ENCODE peak calls at places on chromosomes 4 and X, in seven cellular contexts. C is skeletal muscle cell; B is stimulated activated CD4-positive, alpha-beta T cell treated with anti-CD3 and anti-CD28 coated beads, TNF-alpha, amount 100 ng/mL, for 4 hours; P is KBM-7; S is CD4-positive, alpha-beta T cell; U is breast epithelium; D is HTR-8/SVneo. M is an unnamed sample.

GRCh38 chr4:54553001-54553400 is 104.8 kb upstream of the KIT start:
- DNase-seq in C (no peak), B (no peak), P (no peak), S (no peak), U (no peak), D (peak), M (no peak)

GRCh38 chrX:38215141-38215540 is 5.5 kb downstream of the SRPX start:
- DNase-seq in C (peak), B (no peak), P (no peak), S (no peak), U (no peak), D (no peak), M (no peak)

GRCh38 chr4:26028793-26029511 is 114.9 kb downstream of the SMIM20 start:
- DNase-seq in C (no peak), B (peak), P (no peak), S (peak), U (no peak), D (no peak), M (peak)

GRCh38 chr4:173288296-173288695 is 45.9 kb downstream of the HMGB2 start:
- DNase-seq in C (no peak), B (peak), P (peak), S (peak), U (no peak), D (peak), M (no peak)

GRCh38 chrX:10350991-10351390 is 194.2 kb downstream of the CLCN4 start:
- DNase-seq in C (peak), B (no peak), P (no peak), S (no peak), U (no peak), D (peak), M (no peak)

GRCh38 chr4:119139316-119139715 is 3.7 kb downstream of the MYOZ2 start:
- DNase-seq in C (no peak), B (no peak), P (no peak), S (no peak), U (no peak), D (no peak), M (no peak)

GRCh38 chr4:77073981-77074865 is 1.6 kb downstream of the CCNI start:
- DNase-seq in C (no peak), B (no peak), P (no peak), S (no peak), U (no peak), D (no peak), M (no peak)

GRCh38 chr4:39698424-39699009 is 581 bp downstream of the UBE2K start:
- DNase-seq in C (no peak), B (peak), P (no peak), S (peak), U (peak), D (peak), M (peak)

GRCh38 chrX:155857561-155857960 is 23.6 kb upstream of the VAMP7 start:
- DNase-seq in C (no peak), B (no peak), P (peak), S (no peak), U (no peak), D (peak), M (no peak)

GRCh38 chr4:2451036-2451520 is 17.8 kb upstream of the RNF4 start:
- DNase-seq in C (no peak), B (no peak), P (no peak), S (no peak), U (no peak), D (no peak), M (no peak)

GRCh38 chrX:108224727-108225455 is 133.3 kb downstream of the ATG4A start:
- DNase-seq in C (no peak), B (no peak), P (peak), S (no peak), U (no peak), D (peak), M (no peak)

GRCh38 chr4:168848977-168849687 is 160.9 kb downstream of the CBR4 start:
- DNase-seq in C (no peak), B (no peak), P (no peak), S (no peak), U (no peak), D (no peak), M (no peak)

GRCh38 chr4:8730681-8731080 is 138.1 kb downstream of the CPZ start:
- DNase-seq in C (no peak), B (no peak), P (no peak), S (no peak), U (peak), D (no peak), M (no peak)

GRCh38 chr4:164252286-164252685 is 501.6 kb upstream of the SMIM31 start:
- DNase-seq in C (no peak), B (no peak), P (no peak), S (no peak), U (no peak), D (no peak), M (no peak)

GRCh38 chrX:88584283-88584682 is 162.7 kb upstream of the CPXCR1 start:
- DNase-seq in C (no peak), B (no peak), P (no peak), S (no peak), U (no peak), D (no peak), M (no peak)

GRCh38 chr4:119218093-119218492 is 5.6 kb downstream of the USP53 start:
- DNase-seq in C (no peak), B (no peak), P (no peak), S (no peak), U (no peak), D (no peak), M (no peak)

GRCh38 chrX:136227948-136228584 is 23.1 kb downstream of the MAP7D3 start:
- DNase-seq in C (no peak), B (no peak), P (no peak), S (no peak), U (no peak), D (no peak), M (no peak)

GRCh38 chr4:76199664-76200211 is 13.9 kb downstream of the SCARB2 start:
- DNase-seq in C (no peak), B (no peak), P (peak), S (no peak), U (no peak), D (no peak), M (no peak)

GRCh38 chr4:139704915-139705485 is 39.4 kb downstream of the MGST2 start:
- DNase-seq in C (no peak), B (no peak), P (peak), S (no peak), U (no peak), D (peak), M (no peak)

GRCh38 chrX:9612146-9612505 is 147.3 kb downstream of the TBL1X start:
- DNase-seq in C (no peak), B (no peak), P (no peak), S (no peak), U (no peak), D (no peak), M (no peak)

GRCh38 chrX:153632612-153632980 is 14.4 kb upstream of the DUSP9 start:
- DNase-seq in C (no peak), B (no peak), P (no peak), S (no peak), U (no peak), D (no peak), M (no peak)

GRCh38 chr4:5773271-5773555 is 62.2 kb downstream of the EVC start:
- DNase-seq in C (peak), B (no peak), P (peak), S (no peak), U (no peak), D (no peak), M (no peak)

GRCh38 chrX:134764202-134764785 is 106.0 kb upstream of the PLAC1 start:
- DNase-seq in C (no peak), B (no peak), P (peak), S (no peak), U (no peak), D (peak), M (no peak)

GRCh38 chr4:85151786-85152185 is 185.3 kb upstream of the WDFY3 start:
- DNase-seq in C (no peak), B (no peak), P (no peak), S (no peak), U (no peak), D (no peak), M (no peak)

GRCh38 chr4:54065282-54066087 is 1.1 kb upstream of the CHIC2 start:
- DNase-seq in C (no peak), B (no peak), P (peak), S (no peak), U (no peak), D (no peak), M (no peak)

GRCh38 chr4:185142563-185142910 is 529 bp upstream of the SLC25A4 start:
- DNase-seq in C (no peak), B (no peak), P (no peak), S (no peak), U (no peak), D (no peak), M (no peak)

GRCh38 chr4:2416564-2417195 is 1.8 kb downstream of the ZFYVE28 start:
- DNase-seq in C (no peak), B (no peak), P (peak), S (no peak), U (no peak), D (no peak), M (no peak)

GRCh38 chrX:23557070-23557469 is 110.2 kb upstream of the PRDX4 start:
- DNase-seq in C (no peak), B (no peak), P (no peak), S (no peak), U (no peak), D (no peak), M (no peak)

GRCh38 chr4:128355301-128355700 is 67.7 kb upstream of the PGRMC2 start:
- DNase-seq in C (no peak), B (no peak), P (no peak), S (no peak), U (no peak), D (no peak), M (no peak)

GRCh38 chr4:59973496-59973895 is 1226.6 kb upstream of the ADGRL3 start:
- DNase-seq in C (no peak), B (no peak), P (no peak), S (no peak), U (no peak), D (no peak), M (no peak)

GRCh38 chrX:11478971-11479370 is 185.8 kb downstream of the AMELX start:
- DNase-seq in C (no peak), B (no peak), P (no peak), S (no peak), U (no peak), D (no peak), M (no peak)

GRCh38 chr4:38009949-38010348 is 49.8 kb downstream of the PTTG2 start:
- DNase-seq in C (no peak), B (no peak), P (no peak), S (no peak), U (no peak), D (no peak), M (no peak)

GRCh38 chr4:177313263-177313662 is 3.6 kb downstream of the NEIL3 start:
- DNase-seq in C (peak), B (no peak), P (no peak), S (no peak), U (no peak), D (no peak), M (no peak)

GRCh38 chrX:6810796-6811195 is 275.9 kb upstream of the VCX3A start:
- DNase-seq in C (no peak), B (no peak), P (no peak), S (no peak), U (no peak), D (no peak), M (no peak)

GRCh38 chrX:10811093-10811492 is 190.7 kb upstream of the MID1 start:
- DNase-seq in C (no peak), B (no peak), P (no peak), S (no peak), U (no peak), D (no peak), M (no peak)

M was measured in stimulated activated CD8-positive, alpha-beta memory T cell treated with anti-CD3 and anti-CD28 coated beads, Interleukin-15, amount 100 ng/mL, for 4 hours.